ENCODE peak calls at places on chromosomes 16 and 17, in six cellular contexts. One of them, this sample, is unnamed.

GRCh38 chr16:24045641-24046040 is 209.9 kb downstream of the PRKCB start:
- DNase-seq in breast epithelium: no peak
- DNase-seq in uterus: no peak
- DNase-seq in lower leg skin: no peak
- DNase-seq in right lobe of liver: no peak
- DNase-seq in NB4: no peak
- DNase-seq in this sample: no peak

GRCh38 chr16:85888405-85889331 is 10.3 kb upstream of the IRF8 start:
- DNase-seq in lower leg skin: no peak
- DNase-seq in right lobe of liver: no peak
- DNase-seq in breast epithelium: no peak
- DNase-seq in NB4: peak; percentile 93
- DNase-seq in uterus: no peak
- DNase-seq in this sample: no peak

GRCh38 chr17:10803830-10804498 is at the start of gene TMEM238L:
- DNase-seq in right lobe of liver: no peak
- DNase-seq in uterus: no peak
- DNase-seq in lower leg skin: no peak
- DNase-seq in NB4: no peak
- DNase-seq in breast epithelium: no peak
- DNase-seq in this sample: no peak

GRCh38 chr17:65785109-65785508 is 223.7 kb upstream of the AXIN2 start:
- DNase-seq in breast epithelium: no peak
- DNase-seq in right lobe of liver: no peak
- DNase-seq in uterus: no peak
- DNase-seq in NB4: peak; percentile 39
- DNase-seq in lower leg skin: no peak
- DNase-seq in this sample: no peak

GRCh38 chr16:30659507-30660423 is 1.5 kb downstream of the FBRS start:
- DNase-seq in breast epithelium: peak; percentile 45
- DNase-seq in lower leg skin: peak; percentile 45
- DNase-seq in right lobe of liver: no peak
- DNase-seq in NB4: peak; percentile 50
- DNase-seq in uterus: no peak
- DNase-seq in this sample: peak; percentile 61

GRCh38 chr17:39702901-39703893 is 3.3 kb downstream of the ERBB2 start:
- DNase-seq in right lobe of liver: peak; percentile 75
- DNase-seq in uterus: no peak
- DNase-seq in breast epithelium: peak; percentile 70
- DNase-seq in lower leg skin: no peak
- DNase-seq in NB4: no peak
- DNase-seq in this sample: no peak

GRCh38 chr17:41813039-41813680 is 356 bp downstream of the FKBP10 start:
- DNase-seq in lower leg skin: no peak
- DNase-seq in uterus: no peak
- DNase-seq in breast epithelium: no peak
- DNase-seq in NB4: no peak
- DNase-seq in right lobe of liver: no peak
- DNase-seq in this sample: no peak

GRCh38 chr17:41814195-41814594 is 1.4 kb downstream of the FKBP10 start:
- DNase-seq in NB4: no peak
- DNase-seq in right lobe of liver: no peak
- DNase-seq in uterus: no peak
- DNase-seq in breast epithelium: no peak
- DNase-seq in lower leg skin: no peak
- DNase-seq in this sample: no peak

GRCh38 chr17:10777890-10778289 is 26.0 kb downstream of the TMEM238L start:
- DNase-seq in uterus: no peak
- DNase-seq in NB4: no peak
- DNase-seq in right lobe of liver: no peak
- DNase-seq in lower leg skin: no peak
- DNase-seq in breast epithelium: no peak
- DNase-seq in this sample: no peak

GRCh38 chr17:8223356-8224063 is 13.1 kb upstream of the AURKB start:
- DNase-seq in right lobe of liver: peak; percentile 74
- DNase-seq in uterus: peak; percentile 64
- DNase-seq in breast epithelium: peak; percentile 53
- DNase-seq in NB4: peak; percentile 88
- DNase-seq in lower leg skin: peak; percentile 61
- DNase-seq in this sample: peak; percentile 77

DNA sequence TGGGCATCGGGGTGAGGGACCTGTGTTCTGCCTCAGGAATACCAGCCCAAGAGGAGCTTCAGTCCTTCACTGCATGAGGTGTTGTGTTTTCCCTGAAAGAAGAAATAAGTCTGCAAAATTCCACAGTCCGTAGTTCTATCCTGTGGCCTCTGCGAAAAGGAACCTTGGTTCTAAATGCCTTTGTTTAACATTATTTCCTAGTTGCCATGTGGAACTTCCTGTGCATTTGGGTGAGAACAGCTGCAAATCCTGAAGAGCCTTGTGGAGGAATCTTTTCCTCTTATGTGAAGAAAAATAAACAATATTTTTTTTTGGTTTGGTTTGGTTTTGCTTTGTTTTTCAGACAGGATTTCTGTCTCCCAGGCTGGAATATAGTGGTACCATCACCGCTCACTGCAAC is 9.8 kb downstream of the PSKH1 start:
- DNase-seq in lower leg skin: no peak
- DNase-seq in NB4: no peak
- DNase-seq in uterus: no peak
- DNase-seq in right lobe of liver: no peak
- DNase-seq in breast epithelium: no peak
- DNase-seq in this sample: no peak
- TF ChIP-seq POLR2A in lower leg skin: no peak
- TF ChIP-seq POLR2A in NB4: no peak
- TF ChIP-seq POLR2A in uterus: no peak
- TF ChIP-seq POLR2A in right lobe of liver: no peak
- TF ChIP-seq POLR2A in breast epithelium: no peak
- TF ChIP-seq POLR2A in this sample: no peak

GRCh38 chr16:1028056-1028455 is 44.5 kb upstream of the SSTR5 start:
- DNase-seq in NB4: no peak
- DNase-seq in uterus: no peak
- DNase-seq in lower leg skin: no peak
- DNase-seq in breast epithelium: no peak
- DNase-seq in right lobe of liver: no peak
- DNase-seq in this sample: no peak

GRCh38 chr16:1028524-1029258 is 43.9 kb upstream of the SSTR5 start:
- DNase-seq in right lobe of liver: no peak
- DNase-seq in breast epithelium: no peak
- DNase-seq in NB4: no peak
- DNase-seq in lower leg skin: no peak
- DNase-seq in uterus: no peak
- DNase-seq in this sample: no peak

GRCh38 chr16:1026057-1026783 is 44.6 kb downstream of the SOX8 start:
- DNase-seq in lower leg skin: no peak
- DNase-seq in breast epithelium: no peak
- DNase-seq in NB4: no peak
- DNase-seq in right lobe of liver: no peak
- DNase-seq in uterus: no peak
- DNase-seq in this sample: no peak

GRCh38 chr16:1026784-1027415 is 45.3 kb downstream of the SOX8 start:
- DNase-seq in right lobe of liver: no peak
- DNase-seq in lower leg skin: no peak
- DNase-seq in breast epithelium: peak; percentile 51
- DNase-seq in NB4: no peak
- DNase-seq in uterus: no peak
- DNase-seq in this sample: no peak

GRCh38 chr16:1027416-1027815 is 45.1 kb upstream of the SSTR5 start:
- DNase-seq in right lobe of liver: no peak
- DNase-seq in lower leg skin: no peak
- DNase-seq in breast epithelium: no peak
- DNase-seq in uterus: no peak
- DNase-seq in NB4: no peak
- DNase-seq in this sample: no peak
- TF ChIP-seq POLR2A in right lobe of liver: no peak
- TF ChIP-seq POLR2A in lower leg skin: no peak
- TF ChIP-seq POLR2A in breast epithelium: no peak
- TF ChIP-seq POLR2A in uterus: no peak
- TF ChIP-seq POLR2A in NB4: no peak
- TF ChIP-seq POLR2A in this sample: no peak

DNA sequence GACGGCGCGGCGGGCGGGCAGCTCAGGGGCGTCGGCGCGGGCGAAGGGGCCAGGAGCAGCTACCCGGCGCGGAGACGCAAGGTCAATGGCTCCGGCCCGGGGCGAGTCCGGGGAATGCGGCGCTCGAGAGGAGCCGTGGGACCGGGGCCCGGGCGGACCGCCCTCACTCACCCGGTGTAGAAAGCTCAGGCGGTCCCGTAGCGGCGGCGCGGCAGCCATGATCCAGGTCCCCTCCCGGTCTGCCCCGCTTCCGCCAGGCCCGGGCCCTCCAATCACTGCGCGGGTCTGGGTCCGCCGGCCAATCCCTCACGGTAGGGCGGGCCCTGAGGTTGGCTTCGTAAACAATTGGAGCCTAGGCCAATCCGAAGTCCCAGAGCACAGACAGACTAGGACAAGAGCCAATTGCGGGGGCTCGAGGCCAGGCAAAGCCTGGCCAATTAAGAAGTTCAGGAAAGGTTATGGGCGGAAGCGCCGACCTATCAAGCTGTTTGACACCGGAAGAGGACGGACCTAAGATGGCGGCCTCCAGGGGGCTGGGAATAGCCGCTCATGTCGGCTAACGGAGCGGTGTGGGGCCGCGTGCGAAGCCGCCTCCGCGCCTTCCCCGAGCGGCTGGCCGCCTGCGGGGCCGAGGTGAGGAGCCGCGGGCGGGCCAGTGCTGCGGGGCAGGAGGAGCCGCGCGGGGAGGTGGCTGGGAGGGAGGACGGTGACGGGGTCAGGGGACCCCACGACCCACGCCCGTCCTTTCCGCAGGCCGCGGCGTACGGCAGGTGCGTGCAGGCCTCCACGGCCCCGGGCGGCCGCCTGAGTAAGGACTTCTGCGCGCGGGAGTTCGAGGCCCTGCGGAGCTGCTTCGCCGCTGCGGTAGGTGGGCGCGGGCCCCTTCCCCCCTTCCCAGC is at the start of the genes NDUFAF8 and TEPSIN:
- DNase-seq in uterus: peak; percentile 99
- DNase-seq in right lobe of liver: peak; percentile 98
- DNase-seq in lower leg skin: peak; percentile 99
- DNase-seq in breast epithelium: peak; percentile 99
- DNase-seq in NB4: peak; percentile 99
- DNase-seq in this sample: peak; percentile 99
- TF ChIP-seq POLR2A in uterus: peak; percentile 58
- TF ChIP-seq POLR2A in right lobe of liver: peak; percentile 22
- TF ChIP-seq POLR2A in lower leg skin: no peak
- TF ChIP-seq POLR2A in breast epithelium: peak; percentile 37
- TF ChIP-seq POLR2A in NB4: no peak
- TF ChIP-seq POLR2A in this sample: peak; percentile 76

DNA sequence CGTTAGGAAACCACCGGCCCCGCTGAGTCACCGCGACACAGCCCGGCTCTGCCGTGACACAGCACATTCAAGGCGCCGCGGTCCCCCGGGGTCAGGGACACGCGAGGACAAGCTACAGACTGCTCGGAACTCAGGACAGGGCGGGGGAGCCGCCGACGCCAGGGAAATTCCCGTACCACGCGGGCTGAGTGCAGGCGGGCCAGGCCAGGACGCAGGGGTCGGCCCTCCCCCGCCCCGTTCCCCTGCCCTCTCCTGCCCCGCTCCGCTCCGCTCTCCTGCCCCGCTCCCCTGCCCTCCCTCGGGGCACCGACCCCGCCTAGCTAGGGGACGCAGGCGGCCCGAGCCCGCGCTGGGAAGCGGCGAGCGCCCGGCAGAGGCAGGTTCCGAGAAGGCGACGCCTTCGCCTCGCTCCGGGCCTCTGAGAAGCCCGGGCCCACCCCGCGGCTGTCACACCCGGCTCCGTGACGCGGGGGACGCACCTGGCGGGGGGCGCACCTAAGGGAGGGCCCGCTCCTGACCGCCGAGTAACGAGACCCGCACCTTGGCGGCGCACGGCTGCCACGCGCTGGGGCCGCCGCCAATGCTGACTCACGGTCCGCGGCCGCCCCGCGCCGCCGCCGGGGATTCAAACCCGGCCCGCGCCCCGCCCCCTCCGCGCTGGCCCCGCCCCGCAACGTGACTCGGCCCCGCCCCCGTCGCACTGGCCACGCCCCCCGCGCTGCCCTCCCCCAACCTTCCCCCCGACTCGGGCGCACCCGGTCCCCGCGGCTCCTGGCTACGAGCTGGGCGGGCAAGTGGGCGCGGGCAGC is 27.5 kb downstream of the GNPTG start:
- DNase-seq in breast epithelium: peak; percentile 55
- DNase-seq in right lobe of liver: peak; percentile 87
- DNase-seq in NB4: peak; percentile 83
- DNase-seq in uterus: peak; percentile 58
- DNase-seq in lower leg skin: peak; percentile 60
- DNase-seq in this sample: peak; percentile 96
- TF ChIP-seq POLR2A in breast epithelium: no peak
- TF ChIP-seq POLR2A in right lobe of liver: peak; percentile 37
- TF ChIP-seq POLR2A in NB4: peak; percentile 57
- TF ChIP-seq POLR2A in uterus: no peak
- TF ChIP-seq POLR2A in lower leg skin: no peak
- TF ChIP-seq POLR2A in this sample: peak; percentile 70

GRCh38 chr16:12803203-12804093 is at the start of gene CPPED1:
- DNase-seq in lower leg skin: peak; percentile 85
- DNase-seq in uterus: peak; percentile 84
- DNase-seq in breast epithelium: peak; percentile 81
- DNase-seq in NB4: peak; percentile 94
- DNase-seq in right lobe of liver: peak; percentile 98
- DNase-seq in this sample: peak; percentile 94
- TF ChIP-seq POLR2A in lower leg skin: no peak
- TF ChIP-seq POLR2A in uterus: peak; percentile 22
- TF ChIP-seq POLR2A in breast epithelium: peak; percentile 20
- TF ChIP-seq POLR2A in NB4: peak; percentile 70
- TF ChIP-seq POLR2A in right lobe of liver: peak; percentile 75
- TF ChIP-seq POLR2A in this sample: peak; percentile 90

GRCh38 chr17:81922566-81923301 is 4.8 kb upstream of the SIRT7 start:
- DNase-seq in uterus: no peak
- DNase-seq in lower leg skin: no peak
- DNase-seq in right lobe of liver: no peak
- DNase-seq in NB4: no peak
- DNase-seq in breast epithelium: no peak
- DNase-seq in this sample: peak; percentile 45
- TF ChIP-seq POLR2A in uterus: no peak
- TF ChIP-seq POLR2A in lower leg skin: no peak
- TF ChIP-seq POLR2A in right lobe of liver: no peak
- TF ChIP-seq POLR2A in NB4: no peak
- TF ChIP-seq POLR2A in breast epithelium: no peak
- TF ChIP-seq POLR2A in this sample: no peak

GRCh38 chr16:75236736-75237397 is 14.6 kb downstream of the BCAR1 start:
- DNase-seq in breast epithelium: no peak
- DNase-seq in lower leg skin: no peak
- DNase-seq in NB4: no peak
- DNase-seq in right lobe of liver: peak; percentile 46
- DNase-seq in uterus: no peak
- DNase-seq in this sample: no peak
- TF ChIP-seq POLR2A in breast epithelium: no peak
- TF ChIP-seq POLR2A in lower leg skin: no peak
- TF ChIP-seq POLR2A in NB4: no peak
- TF ChIP-seq POLR2A in right lobe of liver: no peak
- TF ChIP-seq POLR2A in uterus: no peak
- TF ChIP-seq POLR2A in this sample: no peak